ENCODE peak calls at places on chromosomes 16 and 17, in eight cellular contexts. D, H, E, V, C, Z, X and R are unnamed samples.

GRCh38 chr16:83689385-83689831 is 118.4 kb upstream of the HSBP1 start:
- DNase-seq in E (no peak), H (peak; percentile 96), D (peak; percentile 42), Z (peak; percentile 38), V (peak; percentile 84), C (no peak), X (peak; percentile 85), R (no peak)

GRCh38 chr16:80231118-80231515 is 309.7 kb upstream of the DYNLRB2 start:
- DNase-seq in D (no peak), E (no peak), Z (no peak), X (no peak), C (no peak), H (no peak), V (peak; percentile 16), R (no peak)

GRCh38 chr17:48054238-48055185 is 6.4 kb downstream of the NFE2L1 start:
- DNase-seq in H (peak; percentile 90), E (no peak), X (no peak), C (peak; percentile 53), V (peak; percentile 82), D (peak; percentile 81), Z (peak; percentile 99), R (peak; percentile 96)

GRCh38 chr17:19619705-19620325 is 28.7 kb upstream of the ALDH3A2 start:
- DNase-seq in Z (peak; percentile 15), H (no peak), X (no peak), V (no peak), E (no peak), C (no peak), D (no peak), R (no peak)

GRCh38 chr17:21131090-21131616 is 4.4 kb downstream of the DHRS7B start:
- DNase-seq in C (no peak), D (no peak), Z (no peak), V (no peak), H (no peak), X (no peak), E (no peak), R (no peak)

GRCh38 chr17:14559720-14560119 is 258.8 kb downstream of the HS3ST3B1 start:
- DNase-seq in H (no peak), D (no peak), Z (no peak), V (no peak), E (no peak), X (no peak), C (no peak), R (no peak)

GRCh38 chr17:7173687-7174602 is 5.2 kb downstream of the ASGR1 start:
- DNase-seq in X (no peak), Z (peak; percentile 96), C (peak; percentile 68), E (no peak), V (peak; percentile 20), H (peak; percentile 56), D (peak; percentile 44), R (no peak)

GRCh38 chr17:8056232-8056975 is 17.5 kb downstream of the ALOX15B start:
- DNase-seq in H (peak; percentile 95), Z (no peak), X (peak; percentile 80), V (peak; percentile 67), D (peak; percentile 66), E (no peak), C (peak; percentile 81), R (no peak)

GRCh38 chr16:14475370-14476139 is 154.5 kb downstream of the PARN start:
- DNase-seq in X (no peak), E (peak; percentile 73), Z (no peak), H (no peak), D (no peak), C (peak; percentile 37), V (no peak), R (no peak)

GRCh38 chr16:10876799-10877341 is at the start of gene CIITA:
- DNase-seq in Z (peak; percentile 55), X (peak; percentile 24), D (peak; percentile 73), V (peak; percentile 77), E (no peak), C (peak; percentile 89), H (peak; percentile 62), R (no peak)

GRCh38 chr17:67246648-67247415 is 1.8 kb upstream of the HELZ start:
- DNase-seq in D (peak; percentile 58), Z (peak; percentile 75), E (peak; percentile 71), X (peak; percentile 36), H (no peak), V (peak; percentile 55), C (peak; percentile 78), R (no peak)

GRCh38 chr17:63308272-63308671 is 137.8 kb downstream of the CYB561 start:
- DNase-seq in V (no peak), X (no peak), E (no peak), C (no peak), D (no peak), Z (no peak), H (no peak), R (no peak)

GRCh38 chr17:6347776-6348175 is 87.1 kb downstream of the AIPL1 start:
- DNase-seq in Z (no peak), D (no peak), V (no peak), X (no peak), H (no peak), E (no peak), C (no peak), R (no peak)

GRCh38 chr16:23991044-23991443 is 155.3 kb downstream of the PRKCB start:
- DNase-seq in H (no peak), Z (no peak), X (no peak), C (no peak), D (no peak), E (no peak), V (no peak), R (no peak)

GRCh38 chr17:82963104-82963950 is 116.1 kb upstream of the METRNL start:
- DNase-seq in D (peak; percentile 70), H (peak; percentile 86), V (peak; percentile 78), X (peak; percentile 69), C (peak; percentile 81), Z (peak; percentile 95), E (no peak), R (peak; percentile 80)

GRCh38 chr17:79919164-79919585 is 79.9 kb upstream of the CBX4 start:
- DNase-seq in E (peak; percentile 81), D (peak; percentile 63), C (peak; percentile 99), H (no peak), V (peak; percentile 20), Z (peak; percentile 0), X (no peak), R (no peak)

GRCh38 chr17:46266656-46267544 is 28.0 kb upstream of the LRRC37A start:
- DNase-seq in H (peak; percentile 96), C (peak; percentile 90), V (peak; percentile 88), D (peak; percentile 68), E (peak; percentile 98), Z (peak; percentile 95), X (peak; percentile 69), R (peak; percentile 90)

GRCh38 chr17:19391432-19391831 is 4.4 kb upstream of the MFAP4 start:
- DNase-seq in D (no peak), V (no peak), X (no peak), Z (no peak), H (no peak), C (no peak), E (no peak), R (no peak)

GRCh38 chr17:39935896-39936295 is 8.4 kb downstream of the LRRC3C start:
- DNase-seq in V (peak; percentile 16), Z (no peak), H (no peak), D (no peak), E (no peak), C (no peak), X (no peak), R (no peak)

GRCh38 chr17:32833526-32833925 is 43.4 kb downstream of the MYO1D start:
- DNase-seq in H (no peak), Z (no peak), E (no peak), C (no peak), D (no peak), V (no peak), X (no peak), R (no peak)

GRCh38 chr17:18183334-18184142 is at the start of gene ALKBH5:
- DNase-seq in E (peak; percentile 100), H (peak; percentile 100), X (peak; percentile 100), V (peak; percentile 100), C (peak; percentile 98), D (peak; percentile 98), Z (peak; percentile 99), R (peak; percentile 92)
- TF ChIP-seq CTCF in E (peak; percentile 11), H (peak; percentile 17), X (peak; percentile 63), V (peak; percentile 43), C (no peak), D (no peak), Z (peak; percentile 27), R (peak; percentile 31)

GRCh38 chr16:87896924-87897562 is 27.7 kb upstream of the SLC7A5 start:
- DNase-seq in E (no peak), C (no peak), H (no peak), V (no peak), Z (no peak), D (no peak), X (no peak), R (no peak)
- TF ChIP-seq CTCF in E (no peak), C (no peak), H (no peak), V (no peak), Z (no peak), D (no peak), X (no peak), R (no peak)

GRCh38 chr17:73933871-73934270 is 269.6 kb upstream of the RPL38 start:
- DNase-seq in D (no peak), Z (peak; percentile 25), V (no peak), C (no peak), H (peak; percentile 46), E (no peak), X (no peak), R (no peak)

GRCh38 chr17:73929860-73930430 is 273.5 kb upstream of the RPL38 start:
- DNase-seq in Z (peak; percentile 38), V (no peak), E (no peak), H (no peak), D (no peak), C (no peak), X (no peak), R (no peak)

GRCh38 chr17:73932216-73932749 is 271.2 kb upstream of the RPL38 start:
- DNase-seq in E (no peak), D (no peak), V (no peak), X (no peak), H (no peak), C (no peak), Z (no peak), R (no peak)

GRCh38 chr17:73934696-73935095 is 268.8 kb upstream of the RPL38 start:
- DNase-seq in H (no peak), X (no peak), D (no peak), Z (no peak), V (no peak), E (no peak), C (no peak), R (no peak)

GRCh38 chr17:73933164-73933766 is 270.2 kb upstream of the RPL38 start:
- DNase-seq in H (no peak), V (no peak), Z (no peak), D (no peak), C (no peak), E (no peak), X (no peak), R (no peak)
- TF ChIP-seq CTCF in H (no peak), V (no peak), Z (no peak), D (no peak), C (no peak), E (no peak), X (no peak), R (no peak)

DNA sequence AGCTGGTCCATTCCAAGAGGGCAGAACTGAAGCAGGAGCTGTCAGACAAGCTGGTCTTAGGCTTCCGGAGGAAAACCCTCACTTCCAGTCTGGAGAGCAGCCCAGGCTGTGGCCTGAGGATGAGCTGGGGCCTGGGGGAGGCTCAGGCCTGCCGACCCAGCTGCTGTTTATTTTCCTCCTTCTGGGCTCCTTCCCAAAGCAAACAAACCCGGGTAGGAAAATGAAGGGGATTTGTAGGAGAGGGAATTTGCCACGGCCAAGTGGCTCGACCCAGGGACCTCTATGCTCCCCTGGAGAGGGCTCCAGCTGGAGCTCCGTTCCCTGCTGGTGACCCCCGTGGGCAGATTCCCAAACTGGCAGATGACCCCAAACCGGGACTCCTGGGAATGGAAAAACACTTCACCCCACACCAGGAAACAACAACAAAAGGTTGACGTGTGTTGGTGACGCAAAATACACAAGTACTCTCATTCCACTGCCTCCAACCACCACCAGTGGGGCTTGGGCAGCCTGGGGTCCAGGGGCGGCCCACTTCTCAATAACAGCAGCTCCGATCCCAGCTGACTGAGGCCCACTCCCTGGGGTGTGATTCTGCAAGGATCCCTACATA is 8.8 kb downstream of the JUP start:
- DNase-seq in V (peak; percentile 98), X (peak; percentile 88), E (peak; percentile 93), D (no peak), C (peak; percentile 78), H (peak; percentile 98), Z (no peak), R (no peak)
- TF ChIP-seq CTCF in V (no peak), X (peak; percentile 37), E (no peak), D (no peak), C (no peak), H (no peak), Z (no peak), R (no peak)